ENCODE peak calls at places on chromosomes 6 and 20, in six cellular contexts. L, Q, Y, F, U and E are unnamed samples.
A peak's percentile ranks its signal among the peaks of the same experiment; 100 is the strongest.

GRCh38 chr6:138535728-138536454 is 36.6 kb upstream of the NHSL1 start:
- ATAC-seq in F (no peak), Q (no peak), Y (no peak), U (no peak), L (no peak), E (peak; percentile 16)

GRCh38 chr6:3847521-3847920 is 1.7 kb upstream of the FAM50B start:
- ATAC-seq in F (no peak), U (no peak), Y (no peak), Q (no peak), L (no peak), E (no peak)

GRCh38 chr6:31528821-31529328 is at the start of gene MCCD1:
- ATAC-seq in L (peak; percentile 50), F (peak; percentile 25), Y (peak; percentile 34), U (peak; percentile 63), Q (peak; percentile 40), E (no peak)

GRCh38 chr6:139230421-139230840 is 61.4 kb downstream of the TXLNB start:
- ATAC-seq in U (no peak), L (no peak), F (no peak), Q (peak; percentile 28), Y (peak; percentile 18), E (no peak)

GRCh38 chr6:156795825-156796224 is 18.6 kb downstream of the ARID1B start:
- ATAC-seq in Y (no peak), L (no peak), U (no peak), F (peak; percentile 35), Q (no peak), E (no peak)

GRCh38 chr6:135440087-135440792 is 57.3 kb downstream of the AHI1 start:
- ATAC-seq in U (no peak), Q (no peak), F (peak; percentile 16), L (no peak), Y (peak; percentile 50), E (no peak)

GRCh38 chr6:128156315-128157111 is 255.7 kb upstream of the THEMIS start:
- ATAC-seq in L (no peak), U (no peak), Q (no peak), Y (peak; percentile 35), F (no peak), E (no peak)

GRCh38 chr6:138424004-138424904 is 20.2 kb downstream of the HEBP2 start:
- ATAC-seq in F (peak; percentile 82), L (no peak), Y (no peak), Q (no peak), U (peak; percentile 17), E (no peak)

GRCh38 chr6:70219943-70220613 is 82.8 kb downstream of the COL9A1 start:
- ATAC-seq in Y (no peak), Q (no peak), U (no peak), L (no peak), F (no peak), E (no peak)

GRCh38 chr20:36147707-36148106 is 6.8 kb upstream of the EPB41L1 start:
- ATAC-seq in Y (no peak), Q (no peak), U (no peak), F (no peak), L (no peak), E (peak; percentile 63)

GRCh38 chr6:152146385-152146784 is 338.9 kb downstream of the ESR1 start:
- ATAC-seq in Q (no peak), L (no peak), U (no peak), F (no peak), Y (no peak), E (no peak)

GRCh38 chr6:14635195-14635594 is 517.6 kb downstream of the CD83 start:
- ATAC-seq in U (no peak), F (no peak), L (no peak), Q (no peak), Y (peak; percentile 53), E (no peak)

GRCh38 chr6:30793521-30794194 is 49.3 kb upstream of the IER3 start:
- ATAC-seq in Q (peak; percentile 81), U (peak; percentile 19), F (peak; percentile 44), Y (peak; percentile 97), L (peak; percentile 23), E (no peak)

GRCh38 chr6:13131935-13132661 is 196.2 kb downstream of the TBC1D7 start:
- ATAC-seq in Y (no peak), Q (no peak), U (no peak), L (no peak), F (no peak), E (no peak)

GRCh38 chr6:14321992-14322772 is 204.6 kb downstream of the CD83 start:
- ATAC-seq in Q (no peak), Y (no peak), F (no peak), L (peak; percentile 60), U (peak; percentile 74), E (no peak)

GRCh38 chr6:135182993-135183531 is 2.0 kb downstream of the MYB start:
- ATAC-seq in U (peak; percentile 9), Y (peak; percentile 69), Q (peak; percentile 24), F (peak; percentile 73), L (peak; percentile 31), E (no peak)

GRCh38 chr6:10901751-10902150 is 14.9 kb downstream of the SYCP2L start:
- ATAC-seq in U (no peak), F (no peak), Y (peak; percentile 96), L (no peak), Q (peak; percentile 73), E (peak; percentile 39)

DNA sequence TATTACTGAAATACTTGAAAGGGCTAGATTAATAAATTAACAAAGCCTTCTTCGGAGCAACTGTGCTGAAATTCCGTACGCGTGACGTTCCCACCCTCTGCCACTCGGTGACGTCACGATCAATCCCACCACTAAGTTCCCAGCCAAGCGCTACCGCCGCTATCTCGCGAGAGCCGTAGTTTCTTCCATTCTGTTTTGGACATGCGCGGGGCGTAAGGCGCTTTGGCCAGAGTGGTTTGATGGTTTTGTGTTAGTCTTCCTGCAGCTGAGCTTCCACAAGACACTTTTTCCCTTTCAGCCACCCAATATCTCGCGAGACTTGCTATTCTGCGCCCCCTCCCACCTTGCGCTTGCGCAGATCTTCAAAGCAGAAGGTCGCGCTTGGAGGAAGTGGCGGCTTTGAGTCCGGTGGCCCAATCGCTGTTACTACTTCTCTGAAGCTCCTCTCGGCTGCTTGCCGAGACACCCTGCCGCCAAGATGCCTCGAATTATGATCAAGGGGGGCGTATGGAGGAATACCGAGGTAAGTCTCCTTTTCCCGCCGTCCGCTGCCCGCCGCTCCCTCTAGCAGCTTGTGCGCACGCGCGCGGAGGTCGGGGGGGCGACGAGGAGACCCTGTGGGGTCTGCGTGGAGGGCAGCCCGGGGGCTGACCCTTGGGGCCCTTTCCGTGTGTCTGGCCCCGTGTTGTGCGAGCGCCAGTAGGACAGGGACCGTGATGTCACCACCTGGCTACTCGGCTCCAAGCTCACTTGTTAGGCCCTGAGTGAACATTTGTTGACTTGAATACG is at the start of gene CDC5L:
- ATAC-seq in Y (peak; percentile 94), L (peak; percentile 95), Q (peak; percentile 92), F (peak; percentile 93), U (peak; percentile 93), E (peak; percentile 94)
- TF ChIP-seq EP300 in Y (no peak), L (no peak), Q (no peak), F (peak; percentile 11), U (peak; percentile 50), E (no peak)

GRCh38 chr20:33507461-33507860 is 17.6 kb downstream of the CBFA2T2 start:
- ATAC-seq in U (no peak), Q (no peak), Y (no peak), L (no peak), F (no peak), E (no peak)
- H3K4me1 ChIP-seq in U (peaks cover 24% of the 10 kb centered on the region), Q (no peaks in the 10 kb centered on the region), Y (peaks cover 5% of the 10 kb centered on the region), L (no peaks in the 10 kb centered on the region), F (peaks cover 4% of the 10 kb centered on the region), E (no peaks in the 10 kb centered on the region)

GRCh38 chr20:43988867-43989266 is 74.2 kb downstream of the TOX2 start:
- ATAC-seq in Q (no peak), F (no peak), U (no peak), Y (peak; percentile 37), L (no peak), E (no peak)

GRCh38 chr20:43993552-43993951 is 78.9 kb downstream of the TOX2 start:
- ATAC-seq in U (no peak), F (no peak), Y (no peak), Q (no peak), L (no peak), E (no peak)

GRCh38 chr20:43992885-43993284 is 78.2 kb downstream of the TOX2 start:
- ATAC-seq in U (no peak), Y (no peak), Q (no peak), L (no peak), F (no peak), E (no peak)

GRCh38 chr20:43991982-43992381 is 77.3 kb downstream of the TOX2 start:
- ATAC-seq in F (no peak), L (no peak), Y (no peak), U (no peak), Q (no peak), E (no peak)

DNA sequence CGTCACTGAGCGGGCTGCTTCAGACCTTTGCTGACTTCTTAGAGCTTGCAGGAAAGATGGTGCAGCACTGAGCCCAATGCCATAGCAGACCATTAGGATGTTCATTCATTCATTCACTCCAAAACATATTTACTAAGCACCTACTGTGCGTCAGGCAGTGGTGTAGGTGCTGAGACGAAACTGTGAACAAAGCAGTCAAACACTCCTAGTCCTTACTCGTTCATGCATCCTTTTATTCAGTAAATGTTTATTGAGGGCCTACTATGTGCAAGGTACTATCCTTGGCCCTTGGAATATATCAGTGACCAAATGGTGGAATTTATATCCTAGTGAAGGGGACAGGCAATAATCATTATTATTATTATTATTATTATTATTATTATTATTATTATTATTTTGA is 76.6 kb downstream of the TOX2 start:
- ATAC-seq in L (no peak), Y (no peak), U (no peak), F (no peak), Q (no peak), E (no peak)
- TF ChIP-seq CTCF in L (no peak), Y (no peak), U (no peak), F (no peak), Q (no peak), E (no peak)

GRCh38 chr20:25039697-25040437 is 18.1 kb downstream of the ACSS1 start:
- ATAC-seq in F (no peak), Y (no peak), U (no peak), L (no peak), Q (peak; percentile 53), E (peak; percentile 95)
- TF ChIP-seq EP300 in F (no peak), Y (no peak), U (no peak), L (no peak), Q (no peak), E (no peak)

DNA sequence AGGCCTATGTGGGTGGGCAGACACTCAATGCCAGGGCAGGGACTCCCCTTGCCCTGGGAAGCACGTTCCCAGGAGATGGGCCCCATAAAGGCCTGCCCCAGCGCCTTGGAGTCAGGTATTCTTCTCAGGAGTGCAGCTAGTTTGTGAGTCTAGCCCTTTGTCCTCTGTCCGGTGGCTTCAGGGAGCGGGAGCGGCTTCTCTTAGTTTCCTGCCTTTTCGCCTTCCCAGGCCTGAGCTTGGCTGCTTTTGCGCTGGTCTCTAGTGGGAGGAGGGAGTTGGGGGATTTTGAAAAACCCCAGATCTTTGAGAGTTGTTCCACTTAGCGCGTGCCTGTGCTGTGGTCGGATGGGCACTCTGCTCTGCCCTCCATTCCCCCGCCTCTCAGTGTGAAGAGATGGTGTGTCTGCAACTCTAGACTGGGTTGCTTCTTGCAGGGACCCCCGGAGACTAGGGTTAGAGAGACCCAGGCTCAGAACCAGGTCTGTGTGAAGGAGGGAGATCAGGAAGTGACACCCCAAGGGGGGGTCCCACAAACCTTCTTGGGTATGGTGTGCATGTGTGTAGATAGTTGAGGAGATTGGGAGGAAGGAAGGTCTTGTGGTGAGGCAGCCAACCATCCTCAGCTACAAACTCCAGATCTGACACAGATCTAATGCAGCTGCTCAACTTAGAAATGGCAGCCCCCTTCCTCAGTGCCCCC is 1.3 kb downstream of the PLCG1 start:
- ATAC-seq in Q (no peak), Y (peak; percentile 7), L (no peak), F (no peak), U (no peak), E (no peak)
- H3K4me1 ChIP-seq in Q (peaks cover 61% of the 10 kb centered on the region), Y (peaks cover 61% of the 10 kb centered on the region), L (peaks cover 7% of the 10 kb centered on the region), F (peaks cover 55% of the 10 kb centered on the region), U (peaks cover 75% of the 10 kb centered on the region), E (peaks cover 42% of the 10 kb centered on the region)